ENCODE peak calls at places on chromosome 3, in four cellular contexts. X is OCI-LY7, O is breast epithelium, F is Peyer's patch. L is an unnamed sample.

GRCh38 chr3:36488077-36488789 is 107.9 kb downstream of the STAC start:
- DNase-seq in O (no peak), X (no peak), F (no peak), L (no peak)

GRCh38 chr3:149657796-149658443 is at the start of gene WWTR1:
- DNase-seq in F (peak), X (no peak), O (peak), L (peak)

GRCh38 chr3:133437391-133438093 is 37.7 kb downstream of the BFSP2 start:
- DNase-seq in F (no peak), O (no peak), X (no peak), L (peak)

GRCh38 chr3:190504354-190505125 is 9.3 kb upstream of the IL1RAP start:
- DNase-seq in F (no peak), O (no peak), X (peak), L (no peak)

GRCh38 chr3:101154386-101154785 is 161.2 kb upstream of the ABI3BP start:
- DNase-seq in F (no peak), X (no peak), O (no peak), L (no peak)

GRCh38 chr3:171101982-171102610 is 75.6 kb upstream of the SLC2A2 start:
- DNase-seq in O (no peak), F (no peak), X (no peak), L (no peak)

GRCh38 chr3:177905895-177906511 is 630.2 kb upstream of the KCNMB2 start:
- DNase-seq in F (no peak), O (no peak), X (no peak), L (peak)

GRCh38 chr3:182385356-182385755 is 407.9 kb upstream of the ATP11B start:
- DNase-seq in F (no peak), O (no peak), X (no peak), L (no peak)

GRCh38 chr3:49556500-49557275 is 2.4 kb downstream of the BSN start:
- DNase-seq in O (no peak), X (no peak), F (no peak), L (no peak)

GRCh38 chr3:127622031-127622430 is 7.0 kb upstream of the PODXL2 start:
- DNase-seq in F (no peak), O (no peak), X (no peak), L (no peak)
- H3K4me3 ChIP-seq in F (no peak), O (no peak), X (no peak), L (no peak)

DNA sequence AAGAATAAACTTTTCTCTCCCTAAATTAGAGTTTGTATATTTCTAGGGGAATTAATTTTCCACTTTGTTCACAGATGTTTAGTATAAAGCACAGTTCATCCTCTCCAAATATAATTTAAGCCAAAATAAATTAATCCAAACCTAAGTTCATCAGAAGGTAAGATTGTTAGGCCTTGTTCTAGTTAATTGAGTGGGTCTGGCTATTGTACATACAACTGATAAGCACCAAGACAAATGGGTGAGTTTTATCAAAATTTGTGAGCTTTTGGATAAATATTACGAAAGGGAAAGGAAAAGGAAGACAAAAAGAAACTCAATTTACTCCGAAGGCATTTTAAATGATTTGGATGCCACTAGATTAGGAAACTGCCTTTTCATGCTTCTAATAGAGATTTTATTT is 304.1 kb downstream of the ZNF385D start:
- DNase-seq in O (no peak), X (no peak), F (no peak), L (no peak)
- H3K4me3 ChIP-seq in O (no peak), X (no peak), F (no peak), L (no peak)

DNA sequence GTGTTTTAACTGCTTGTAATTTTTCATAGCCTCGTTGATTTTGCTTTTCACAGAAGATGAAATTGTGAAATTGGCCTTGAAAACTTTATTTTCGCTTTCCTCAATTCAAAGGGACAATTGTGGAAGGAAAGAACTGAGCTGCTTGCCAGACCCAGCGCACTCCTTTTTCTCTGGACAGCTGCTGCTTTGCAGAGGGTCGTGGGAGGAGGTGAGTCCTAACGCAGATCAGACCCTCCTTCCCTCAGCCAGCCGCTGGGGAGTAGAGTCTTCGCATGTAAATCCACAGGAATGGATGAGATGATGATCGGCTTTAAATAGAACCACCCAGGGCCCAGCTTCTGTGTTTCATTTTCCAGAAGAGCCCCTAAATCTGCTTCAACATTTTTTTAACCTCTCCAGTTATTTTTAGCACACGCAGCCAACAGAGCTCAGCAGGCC is 42.7 kb upstream of the UBE2E1 start:
- DNase-seq in X (peak), O (no peak), F (no peak), L (no peak)
- H3K4me3 ChIP-seq in X (peak), O (peak), F (no peak), L (no peak)

GRCh38 chr3:141412936-141413354 is 44.6 kb downstream of the ZBTB38 start:
- DNase-seq in O (peak), X (no peak), F (peak), L (peak)

GRCh38 chr3:141410861-141411771 is 42.8 kb downstream of the ZBTB38 start:
- DNase-seq in O (no peak), X (no peak), F (peak), L (no peak)

GRCh38 chr3:141410408-141410807 is 42.1 kb downstream of the ZBTB38 start:
- DNase-seq in O (no peak), X (no peak), F (peak), L (peak)

GRCh38 chr3:141413387-141414140 is 45.3 kb downstream of the ZBTB38 start:
- DNase-seq in O (no peak), F (no peak), X (no peak), L (no peak)

DNA sequence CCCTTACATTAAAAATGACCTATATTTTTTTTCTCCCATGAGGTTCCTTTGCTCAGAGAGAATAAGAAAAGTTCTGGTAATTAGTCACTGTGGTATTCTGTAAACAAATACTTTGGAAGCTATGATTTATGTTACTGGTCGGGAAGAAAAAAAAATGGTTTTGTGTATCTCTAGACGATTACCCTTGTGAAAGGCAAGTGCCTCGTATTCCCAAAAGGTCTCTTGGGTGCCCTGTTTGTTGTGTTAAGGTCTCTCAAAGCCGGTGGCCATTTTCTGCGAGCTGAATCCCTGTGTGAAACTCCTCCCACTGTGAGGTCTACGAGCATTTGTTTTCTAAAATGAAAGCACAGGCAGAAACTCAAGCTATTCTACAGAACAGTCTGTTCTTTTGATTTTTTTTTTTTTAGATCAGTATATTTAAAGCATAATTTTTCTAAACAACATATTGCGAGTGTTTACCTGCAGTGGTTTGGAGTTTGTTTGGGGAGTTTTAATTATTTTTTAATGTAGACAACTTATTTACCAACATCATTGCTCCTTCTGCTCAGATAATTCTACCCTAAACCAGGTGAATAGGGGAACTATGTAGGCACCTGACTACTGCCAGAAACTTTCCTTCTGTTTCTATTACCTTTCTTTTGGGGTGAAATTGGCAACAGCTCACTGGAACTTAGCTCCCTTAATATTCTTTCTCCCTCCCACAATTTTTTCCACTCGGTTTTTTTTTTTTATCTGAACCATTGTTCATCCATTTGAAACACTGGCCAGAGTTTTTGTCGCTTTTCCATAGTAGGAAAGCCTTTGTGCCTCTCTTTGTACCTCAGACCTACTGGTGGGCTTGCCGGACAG is 44.0 kb downstream of the ZBTB38 start:
- DNase-seq in F (peak), X (peak), O (peak), L (peak)
- H3K4me3 ChIP-seq in F (no peak), X (no peak), O (peak), L (no peak)

GRCh38 chr3:157913751-157914150 is 192.5 kb downstream of the SHOX2 start:
- DNase-seq in F (no peak), O (no peak), X (no peak), L (no peak)
- H3K4me3 ChIP-seq in F (no peak), O (no peak), X (no peak), L (no peak)

DNA sequence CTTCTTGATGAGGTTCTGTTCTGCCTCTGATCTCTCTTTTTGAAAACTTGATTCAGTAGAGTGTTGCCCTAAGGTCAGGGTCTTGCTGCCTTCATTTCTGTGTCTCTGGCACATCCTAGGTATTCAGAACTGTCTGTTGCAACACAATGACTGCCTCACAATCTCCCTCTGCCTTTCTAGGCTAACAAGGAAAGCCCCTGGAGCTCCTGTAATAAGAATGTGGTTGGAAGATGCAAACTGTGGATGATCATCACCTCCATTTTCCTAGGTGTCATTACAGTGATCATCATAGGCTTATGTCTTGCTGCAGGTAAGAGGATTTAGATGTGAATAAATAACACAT is 7.0 kb downstream of the C3orf52 start:
- DNase-seq in F (no peak), X (no peak), O (no peak), L (no peak)
- H3K4me3 ChIP-seq in F (no peak), X (peak), O (no peak), L (peak)

GRCh38 chr3:48151058-48151806 is 37.0 kb downstream of the CDC25A start:
- DNase-seq in F (peak), X (peak), O (peak), L (peak)
- H3K4me3 ChIP-seq in F (no peak), X (no peak), O (no peak), L (no peak)

DNA sequence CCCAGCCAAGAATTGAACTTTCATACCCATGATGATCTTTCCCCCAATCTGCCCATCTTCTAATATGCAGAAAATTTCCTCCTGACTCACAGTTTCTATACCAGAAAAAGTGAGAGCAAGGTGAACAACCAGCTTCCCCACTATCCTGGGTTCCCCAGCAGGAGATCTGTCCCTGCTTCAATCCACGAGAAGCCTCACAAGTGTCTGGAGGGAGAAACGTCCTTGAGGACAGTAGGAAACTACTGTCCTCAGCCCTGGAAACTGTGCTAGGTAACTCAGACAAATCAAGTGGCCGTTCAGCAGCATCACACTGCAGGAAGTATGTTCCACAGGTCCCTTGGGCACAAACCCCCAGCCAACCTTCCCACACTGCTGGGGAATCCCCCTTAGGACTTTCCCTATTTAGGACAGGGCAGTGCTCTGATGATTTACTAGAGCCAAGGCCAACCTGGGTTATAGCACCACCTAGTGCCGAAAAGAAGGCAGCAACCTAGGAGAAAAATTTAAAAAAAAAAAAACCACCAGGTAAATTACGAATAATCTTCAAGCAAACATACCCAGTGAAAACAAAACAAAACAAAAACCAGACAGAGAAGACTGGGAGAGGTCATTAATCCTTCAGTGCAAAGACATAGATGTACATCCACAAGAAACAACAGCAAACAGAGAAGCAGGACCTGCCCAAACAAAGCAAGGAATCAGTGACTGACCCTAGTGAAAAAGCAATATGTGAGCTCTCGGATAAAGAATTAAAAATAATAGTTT is 36.0 kb downstream of the MORC1 start:
- DNase-seq in O (no peak), F (peak), X (peak), L (peak)
- H3K4me3 ChIP-seq in O (no peak), F (no peak), X (no peak), L (no peak)

DNA sequence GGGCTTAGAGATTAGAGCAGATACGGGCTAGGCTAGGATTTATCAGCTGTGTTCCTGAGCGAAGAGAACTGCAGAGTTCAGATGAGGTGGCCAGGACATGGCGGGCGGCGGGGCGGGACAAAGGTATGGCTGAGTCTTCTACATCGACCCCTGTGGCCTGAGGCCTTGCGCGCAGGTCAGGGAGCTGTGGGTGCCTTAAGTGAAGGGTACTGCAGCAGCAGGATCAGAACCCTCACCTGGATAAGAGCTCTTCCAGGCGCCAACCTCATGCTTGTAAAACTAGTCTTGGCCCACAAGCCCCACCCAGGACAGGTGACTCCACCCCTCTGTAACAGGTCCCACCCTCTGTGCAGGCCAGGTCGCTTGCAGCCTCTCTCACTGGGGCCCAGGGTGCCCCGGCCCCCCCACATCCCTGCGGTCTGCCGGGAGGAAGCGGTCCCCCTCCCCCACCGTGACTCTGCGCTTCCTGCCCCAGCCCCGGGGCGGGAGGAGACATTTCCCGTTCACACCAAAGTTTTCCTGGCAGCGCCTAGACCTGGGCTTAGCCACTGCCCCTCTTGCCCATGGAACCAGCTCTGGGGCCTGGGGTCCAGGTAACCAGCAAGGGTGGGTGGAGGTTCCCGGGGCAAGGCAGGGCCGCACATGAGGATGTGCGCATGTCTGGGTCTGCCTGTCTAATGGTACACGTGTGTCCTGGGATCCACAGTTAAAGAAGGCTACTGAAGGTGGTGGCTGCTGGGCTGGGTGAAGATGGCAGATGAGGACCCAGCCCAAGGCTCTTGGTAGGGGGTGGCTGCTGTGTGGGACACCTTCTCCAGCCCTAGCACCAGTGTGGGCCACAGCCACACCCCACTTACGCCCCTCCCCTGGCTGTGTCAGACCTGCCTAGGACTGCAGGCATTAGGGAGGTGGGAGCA is 8.3 kb downstream of the NBEAL2 start:
- DNase-seq in X (peak), F (peak), O (no peak), L (peak)
- H3K4me3 ChIP-seq in X (peak), F (peak), O (no peak), L (no peak)

GRCh38 chr3:159911011-159911663 is 77.5 kb upstream of the IL12A start:
- DNase-seq in O (no peak), X (no peak), F (no peak), L (peak)
- H3K4me3 ChIP-seq in O (no peak), X (no peak), F (peak), L (no peak)